ENCODE peak calls at places on chromosomes 6 and 20, in five cellular contexts. N is activated gamma-delta T cell treated with Interleukin-2 at 50 U/mL for 16 hours, Y is LHCN-M2, F is HCEC 1CT, W is GM13976. C is an unnamed sample.

GRCh38 chr20:7851031-7851490 is 89.2 kb downstream of the HAO1 start:
- DNase-seq in N (no peak), Y (peak; percentile 73), F (peak; percentile 92), W (no peak), C (peak; percentile 51)

GRCh38 chr6:33172307-33173227 is 19.7 kb downstream of the COL11A2 start:
- DNase-seq in N (no peak), Y (peak; percentile 39), F (peak; percentile 35), W (peak; percentile 82), C (peak; percentile 33)

GRCh38 chr6:137736919-137737318 is 130.1 kb upstream of the TNFAIP3 start:
- DNase-seq in N (no peak), Y (no peak), F (no peak), W (no peak), C (no peak)

GRCh38 chr20:53876470-53876869 is 193.9 kb downstream of the BCAS1 start:
- DNase-seq in N (no peak), Y (no peak), F (no peak), W (no peak), C (no peak)

GRCh38 chr20:45456632-45457031 is 12.9 kb upstream of the WFDC2 start:
- DNase-seq in N (peak; percentile 12), Y (peak; percentile 15), F (no peak), W (peak; percentile 36), C (no peak)

GRCh38 chr6:34202329-34203201 is 34.1 kb upstream of the HMGA1 start:
- DNase-seq in N (no peak), Y (no peak), F (no peak), W (no peak), C (no peak)

GRCh38 chr20:59268827-59269226 is 31.6 kb upstream of the EDN3 start:
- DNase-seq in N (no peak), Y (no peak), F (no peak), W (no peak), C (no peak)

GRCh38 chr6:27871919-27872633 is 40.1 kb downstream of the OR2B2 start:
- DNase-seq in N (peak; percentile 84), Y (peak; percentile 98), F (peak; percentile 94), W (peak; percentile 88), C (peak; percentile 99)

GRCh38 chr6:25173232-25173631 is 105.9 kb upstream of the CARMIL1 start:
- DNase-seq in N (no peak), Y (peak; percentile 36), F (peak; percentile 15), W (no peak), C (peak; percentile 66)

C was measured in fibroblast of lung.